ENCODE peak calls at places on chromosomes 11 and 22, in four cellular contexts. One of them, this sample, is unnamed. For H3K9me3 and H3K27me3, the result is how much of the 10 kb centered on the place peaks cover.

GRCh38 chr11:64924910-64925284 is 408 bp downstream of the PPP2R5B start:
- DNase-seq in gastrocnemius medialis: no peak
- DNase-seq in upper lobe of left lung: no peak
- DNase-seq in adrenal gland: no peak
- DNase-seq in this sample: no peak

GRCh38 chr11:46200537-46201281 is 76.8 kb upstream of the CREB3L1 start:
- DNase-seq in adrenal gland: peak
- DNase-seq in upper lobe of left lung: no peak
- DNase-seq in gastrocnemius medialis: no peak
- DNase-seq in this sample: peak

GRCh38 chr11:13487661-13488030 is 8.2 kb downstream of the PTH start:
- DNase-seq in adrenal gland: no peak
- DNase-seq in upper lobe of left lung: no peak
- DNase-seq in gastrocnemius medialis: no peak
- DNase-seq in this sample: no peak

GRCh38 chr11:64667154-64667745 is 55.7 kb downstream of the NRXN2 start:
- DNase-seq in adrenal gland: no peak
- DNase-seq in upper lobe of left lung: no peak
- DNase-seq in gastrocnemius medialis: no peak
- DNase-seq in this sample: no peak

GRCh38 chr22:32127904-32128303 is 31.2 kb downstream of the C22orf42 start:
- DNase-seq in adrenal gland: no peak
- DNase-seq in upper lobe of left lung: no peak
- DNase-seq in gastrocnemius medialis: no peak
- DNase-seq in this sample: no peak

GRCh38 chr11:46381046-46381835 is at the start of gene MDK:
- DNase-seq in upper lobe of left lung: no peak
- DNase-seq in adrenal gland: no peak
- DNase-seq in gastrocnemius medialis: no peak
- DNase-seq in this sample: no peak

GRCh38 chr11:83782329-83782728 is 496.2 kb upstream of the CCDC90B start:
- DNase-seq in upper lobe of left lung: no peak
- DNase-seq in gastrocnemius medialis: no peak
- DNase-seq in adrenal gland: no peak
- DNase-seq in this sample: no peak

GRCh38 chr22:23499845-23500500 is 80.1 kb downstream of the IGLL1 start:
- DNase-seq in adrenal gland: no peak
- DNase-seq in gastrocnemius medialis: no peak
- DNase-seq in upper lobe of left lung: peak
- DNase-seq in this sample: no peak

GRCh38 chr22:24187731-24188644 is 6.7 kb downstream of the SUSD2 start:
- DNase-seq in upper lobe of left lung: no peak
- DNase-seq in adrenal gland: no peak
- DNase-seq in gastrocnemius medialis: no peak
- DNase-seq in this sample: no peak

GRCh38 chr11:13602844-13603243 is 65.6 kb upstream of the FAR1 start:
- DNase-seq in gastrocnemius medialis: no peak
- DNase-seq in adrenal gland: no peak
- DNase-seq in upper lobe of left lung: no peak
- DNase-seq in this sample: no peak

GRCh38 chr11:107562647-107563208 is 2.8 kb downstream of the ALKBH8 start:
- DNase-seq in gastrocnemius medialis: no peak
- DNase-seq in adrenal gland: no peak
- DNase-seq in upper lobe of left lung: no peak
- DNase-seq in this sample: peak

GRCh38 chr22:50607366-50608020 is 6.9 kb downstream of the MAPK8IP2 start:
- DNase-seq in upper lobe of left lung: no peak
- DNase-seq in gastrocnemius medialis: no peak
- DNase-seq in adrenal gland: no peak
- DNase-seq in this sample: no peak

GRCh38 chr11:15108592-15109130 is 6.1 kb upstream of the INSC start:
- DNase-seq in gastrocnemius medialis: no peak
- DNase-seq in upper lobe of left lung: no peak
- DNase-seq in adrenal gland: no peak
- DNase-seq in this sample: no peak

GRCh38 chr11:33635161-33635560 is 65.5 kb downstream of the C11orf91 start:
- DNase-seq in adrenal gland: peak
- DNase-seq in upper lobe of left lung: peak
- DNase-seq in gastrocnemius medialis: peak
- DNase-seq in this sample: no peak

GRCh38 chr11:68582416-68583046 is 101.8 kb upstream of the GAL start:
- DNase-seq in gastrocnemius medialis: no peak
- DNase-seq in upper lobe of left lung: no peak
- DNase-seq in adrenal gland: peak
- DNase-seq in this sample: peak
- H3K9me3 ChIP-seq in gastrocnemius medialis: under half
- H3K9me3 ChIP-seq in upper lobe of left lung: under half
- H3K9me3 ChIP-seq in adrenal gland: under half
- H3K9me3 ChIP-seq in this sample: under half

GRCh38 chr11:10770626-10771254 is 19.7 kb downstream of the CTR9 start:
- DNase-seq in adrenal gland: peak
- DNase-seq in upper lobe of left lung: peak
- DNase-seq in gastrocnemius medialis: peak
- DNase-seq in this sample: peak

GRCh38 chr11:10777393-10777793 is 26.3 kb downstream of the CTR9 start:
- DNase-seq in gastrocnemius medialis: no peak
- DNase-seq in upper lobe of left lung: no peak
- DNase-seq in adrenal gland: no peak
- DNase-seq in this sample: no peak

GRCh38 chr11:10771457-10771856 is 20.4 kb downstream of the CTR9 start:
- DNase-seq in upper lobe of left lung: no peak
- DNase-seq in adrenal gland: no peak
- DNase-seq in gastrocnemius medialis: no peak
- DNase-seq in this sample: no peak
- H3K4me3 ChIP-seq in upper lobe of left lung: no peak
- H3K4me3 ChIP-seq in adrenal gland: no peak
- H3K4me3 ChIP-seq in gastrocnemius medialis: no peak
- H3K4me3 ChIP-seq in this sample: no peak

DNA sequence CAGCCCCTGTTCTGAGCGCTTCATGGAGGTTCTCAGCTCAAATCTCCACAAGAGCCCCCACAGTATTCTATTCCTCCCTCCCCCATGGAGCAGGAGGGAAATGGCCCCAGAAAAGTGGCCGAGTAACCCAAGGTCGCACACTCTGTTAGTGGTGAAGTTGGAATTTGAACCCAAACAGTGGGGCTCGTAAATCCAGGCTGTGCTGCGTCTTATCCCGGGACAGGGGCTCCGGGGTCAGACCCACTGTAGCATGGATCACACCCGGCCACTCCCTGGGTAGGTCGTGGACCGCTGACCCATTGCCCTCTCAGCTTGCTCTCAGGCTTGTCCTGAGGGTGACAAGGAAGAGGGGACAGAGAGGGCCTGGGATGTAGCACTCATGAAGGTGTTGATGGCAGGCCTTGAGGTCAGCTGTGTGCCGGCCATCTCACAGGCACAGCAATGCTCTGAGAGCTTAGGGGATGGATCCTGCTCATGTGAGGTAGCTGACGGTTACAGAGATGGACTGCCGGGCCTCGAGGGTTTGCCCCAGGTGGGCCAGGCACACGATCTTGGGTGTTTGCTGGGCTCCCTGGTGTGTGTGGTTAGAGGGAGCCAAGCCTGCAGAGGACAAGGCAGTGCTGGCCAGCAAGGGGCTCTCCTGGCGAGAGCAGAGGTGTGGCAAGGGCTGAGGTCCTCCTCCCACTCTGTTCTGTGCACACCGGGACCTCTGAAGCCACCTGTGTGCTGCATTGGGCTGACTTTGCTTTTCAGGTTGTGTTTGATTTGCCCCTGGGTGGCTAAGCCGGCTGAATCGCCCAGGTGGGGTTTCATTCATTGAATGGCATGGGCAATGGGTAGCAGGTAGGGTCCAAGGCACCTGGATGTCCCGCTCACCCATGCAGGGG is 2.3 kb upstream of the FGF19 start:
- DNase-seq in adrenal gland: no peak
- DNase-seq in gastrocnemius medialis: no peak
- DNase-seq in upper lobe of left lung: no peak
- DNase-seq in this sample: no peak
- H3K27me3 ChIP-seq in adrenal gland: half or more
- H3K27me3 ChIP-seq in gastrocnemius medialis: half or more
- H3K27me3 ChIP-seq in upper lobe of left lung: under half
- H3K27me3 ChIP-seq in this sample: under half

GRCh38 chr11:120966840-120967239 is 57.1 kb upstream of the TBCEL start:
- DNase-seq in adrenal gland: no peak
- DNase-seq in gastrocnemius medialis: no peak
- DNase-seq in upper lobe of left lung: no peak
- DNase-seq in this sample: no peak

GRCh38 chr11:120959189-120959588 is 64.7 kb upstream of the TBCEL start:
- DNase-seq in gastrocnemius medialis: no peak
- DNase-seq in upper lobe of left lung: no peak
- DNase-seq in adrenal gland: no peak
- DNase-seq in this sample: no peak

GRCh38 chr11:120969993-120970392 is 53.9 kb upstream of the TBCEL start:
- DNase-seq in upper lobe of left lung: no peak
- DNase-seq in adrenal gland: no peak
- DNase-seq in gastrocnemius medialis: no peak
- DNase-seq in this sample: no peak

GRCh38 chr11:120964857-120965256 is 59.0 kb upstream of the TBCEL start:
- DNase-seq in upper lobe of left lung: no peak
- DNase-seq in gastrocnemius medialis: no peak
- DNase-seq in adrenal gland: no peak
- DNase-seq in this sample: peak
- H3K9me3 ChIP-seq in upper lobe of left lung: under half
- H3K9me3 ChIP-seq in gastrocnemius medialis: under half
- H3K9me3 ChIP-seq in adrenal gland: under half
- H3K9me3 ChIP-seq in this sample: under half

GRCh38 chr11:47541070-47541469 is 11.9 kb downstream of the CELF1 start:
- DNase-seq in gastrocnemius medialis: no peak
- DNase-seq in upper lobe of left lung: no peak
- DNase-seq in adrenal gland: no peak
- DNase-seq in this sample: no peak
- H3K4me3 ChIP-seq in gastrocnemius medialis: no peak
- H3K4me3 ChIP-seq in upper lobe of left lung: no peak
- H3K4me3 ChIP-seq in adrenal gland: no peak
- H3K4me3 ChIP-seq in this sample: no peak

GRCh38 chr11:119488256-119488995 is 65.5 kb upstream of the THY1 start:
- DNase-seq in adrenal gland: peak
- DNase-seq in upper lobe of left lung: peak
- DNase-seq in gastrocnemius medialis: no peak
- DNase-seq in this sample: no peak

GRCh38 chr11:119486691-119487259 is 63.8 kb upstream of the THY1 start:
- DNase-seq in adrenal gland: peak
- DNase-seq in gastrocnemius medialis: no peak
- DNase-seq in upper lobe of left lung: peak
- DNase-seq in this sample: no peak

GRCh38 chr11:119490253-119491006 is 67.5 kb upstream of the THY1 start:
- DNase-seq in upper lobe of left lung: no peak
- DNase-seq in adrenal gland: no peak
- DNase-seq in gastrocnemius medialis: no peak
- DNase-seq in this sample: no peak

GRCh38 chr11:119491753-119492455 is 68.9 kb upstream of the THY1 start:
- DNase-seq in upper lobe of left lung: no peak
- DNase-seq in gastrocnemius medialis: no peak
- DNase-seq in adrenal gland: no peak
- DNase-seq in this sample: no peak

GRCh38 chr11:119489087-119489486 is 66.1 kb upstream of the THY1 start:
- DNase-seq in adrenal gland: peak
- DNase-seq in upper lobe of left lung: peak
- DNase-seq in gastrocnemius medialis: no peak
- DNase-seq in this sample: no peak
- H3K27me3 ChIP-seq in adrenal gland: under half
- H3K27me3 ChIP-seq in upper lobe of left lung: under half
- H3K27me3 ChIP-seq in gastrocnemius medialis: under half
- H3K27me3 ChIP-seq in this sample: under half

GRCh38 chr11:35046606-35047005 is 92.4 kb upstream of the CD44 start:
- DNase-seq in upper lobe of left lung: no peak
- DNase-seq in adrenal gland: no peak
- DNase-seq in gastrocnemius medialis: no peak
- DNase-seq in this sample: no peak
- H3K9me3 ChIP-seq in upper lobe of left lung: under half
- H3K9me3 ChIP-seq in adrenal gland: under half
- H3K9me3 ChIP-seq in gastrocnemius medialis: under half
- H3K9me3 ChIP-seq in this sample: under half

This sample was measured in MG63.